ENCODE peak calls at places on chromosomes 1 and 21, in nine cellular contexts. One of them, this sample, is unnamed.
A peak's percentile ranks its signal among the peaks of the same experiment; 100 is the strongest.

GRCh38 chr1:29410476-29410875 is 174.2 kb downstream of the PTPRU start:
- DNase-seq in transverse colon: no peak
- DNase-seq in CD4-positive, alpha-beta memory T cell: no peak
- DNase-seq in IMR-90: no peak
- DNase-seq in tibial artery: no peak
- DNase-seq in ovary: no peak
- DNase-seq in A673: no peak
- DNase-seq in CD8-positive, alpha-beta memory T cell: no peak
- DNase-seq in epithelial cell of proximal tubule: no peak
- DNase-seq in this sample: no peak

GRCh38 chr1:22680736-22681135 is 27.7 kb downstream of the C1QB start:
- DNase-seq in tibial artery: no peak
- DNase-seq in epithelial cell of proximal tubule: no peak
- DNase-seq in CD8-positive, alpha-beta memory T cell: no peak
- DNase-seq in CD4-positive, alpha-beta memory T cell: no peak
- DNase-seq in ovary: no peak
- DNase-seq in transverse colon: peak; percentile 62
- DNase-seq in IMR-90: no peak
- DNase-seq in A673: no peak
- DNase-seq in this sample: no peak

GRCh38 chr1:28751315-28752056 is 14.7 kb downstream of the YTHDF2 start:
- DNase-seq in transverse colon: no peak
- DNase-seq in ovary: no peak
- DNase-seq in CD8-positive, alpha-beta memory T cell: no peak
- DNase-seq in IMR-90: peak; percentile 79
- DNase-seq in CD4-positive, alpha-beta memory T cell: no peak
- DNase-seq in A673: no peak
- DNase-seq in tibial artery: no peak
- DNase-seq in epithelial cell of proximal tubule: no peak
- DNase-seq in this sample: no peak

GRCh38 chr1:154329152-154329521 is 3.8 kb downstream of the ATP8B2 start:
- DNase-seq in tibial artery: no peak
- DNase-seq in ovary: no peak
- DNase-seq in CD8-positive, alpha-beta memory T cell: no peak
- DNase-seq in transverse colon: no peak
- DNase-seq in A673: peak; percentile 82
- DNase-seq in CD4-positive, alpha-beta memory T cell: no peak
- DNase-seq in epithelial cell of proximal tubule: no peak
- DNase-seq in IMR-90: no peak
- DNase-seq in this sample: no peak

GRCh38 chr1:68442822-68443556 is 6.8 kb downstream of the RPE65 start:
- DNase-seq in epithelial cell of proximal tubule: peak; percentile 45
- DNase-seq in tibial artery: no peak
- DNase-seq in A673: peak; percentile 79
- DNase-seq in ovary: no peak
- DNase-seq in IMR-90: peak; percentile 82
- DNase-seq in CD8-positive, alpha-beta memory T cell: no peak
- DNase-seq in CD4-positive, alpha-beta memory T cell: no peak
- DNase-seq in transverse colon: peak; percentile 7
- DNase-seq in this sample: no peak

GRCh38 chr1:77874804-77875445 is 13.5 kb upstream of the NEXN start:
- DNase-seq in IMR-90: peak; percentile 74
- DNase-seq in ovary: no peak
- DNase-seq in tibial artery: no peak
- DNase-seq in epithelial cell of proximal tubule: no peak
- DNase-seq in A673: peak; percentile 21
- DNase-seq in CD4-positive, alpha-beta memory T cell: no peak
- DNase-seq in transverse colon: no peak
- DNase-seq in CD8-positive, alpha-beta memory T cell: no peak
- DNase-seq in this sample: no peak

GRCh38 chr1:230185076-230186001 is 118.3 kb downstream of the GALNT2 start:
- DNase-seq in A673: no peak
- DNase-seq in IMR-90: no peak
- DNase-seq in CD4-positive, alpha-beta memory T cell: no peak
- DNase-seq in tibial artery: no peak
- DNase-seq in CD8-positive, alpha-beta memory T cell: no peak
- DNase-seq in transverse colon: no peak
- DNase-seq in epithelial cell of proximal tubule: no peak
- DNase-seq in ovary: no peak
- DNase-seq in this sample: no peak

GRCh38 chr21:23401278-23401677 is 2206.0 kb downstream of the MRPL39 start:
- DNase-seq in CD8-positive, alpha-beta memory T cell: no peak
- DNase-seq in epithelial cell of proximal tubule: no peak
- DNase-seq in CD4-positive, alpha-beta memory T cell: no peak
- DNase-seq in transverse colon: no peak
- DNase-seq in IMR-90: no peak
- DNase-seq in A673: peak; percentile 45
- DNase-seq in ovary: no peak
- DNase-seq in tibial artery: no peak
- DNase-seq in this sample: no peak

GRCh38 chr1:94614980-94615379 is 73.4 kb upstream of the F3 start:
- DNase-seq in IMR-90: no peak
- DNase-seq in transverse colon: peak; percentile 75
- DNase-seq in epithelial cell of proximal tubule: no peak
- DNase-seq in ovary: no peak
- DNase-seq in A673: no peak
- DNase-seq in CD8-positive, alpha-beta memory T cell: no peak
- DNase-seq in tibial artery: no peak
- DNase-seq in CD4-positive, alpha-beta memory T cell: no peak
- DNase-seq in this sample: no peak

GRCh38 chr1:245161866-245162265 is 7.1 kb downstream of the KIF26B start:
- DNase-seq in epithelial cell of proximal tubule: no peak
- DNase-seq in transverse colon: no peak
- DNase-seq in ovary: no peak
- DNase-seq in CD4-positive, alpha-beta memory T cell: no peak
- DNase-seq in tibial artery: no peak
- DNase-seq in A673: no peak
- DNase-seq in IMR-90: no peak
- DNase-seq in CD8-positive, alpha-beta memory T cell: no peak
- DNase-seq in this sample: no peak

GRCh38 chr1:221494670-221495069 is 247.2 kb downstream of the DUSP10 start:
- DNase-seq in tibial artery: no peak
- DNase-seq in epithelial cell of proximal tubule: peak; percentile 40
- DNase-seq in ovary: no peak
- DNase-seq in CD4-positive, alpha-beta memory T cell: no peak
- DNase-seq in CD8-positive, alpha-beta memory T cell: no peak
- DNase-seq in IMR-90: peak; percentile 21
- DNase-seq in A673: no peak
- DNase-seq in transverse colon: no peak
- DNase-seq in this sample: no peak
- H3K4me3 ChIP-seq in tibial artery: no peak overlapping the region
- H3K4me3 ChIP-seq in epithelial cell of proximal tubule: no peak overlapping the region
- H3K4me3 ChIP-seq in ovary: no peak overlapping the region
- H3K4me3 ChIP-seq in CD4-positive, alpha-beta memory T cell: no peak overlapping the region
- H3K4me3 ChIP-seq in CD8-positive, alpha-beta memory T cell: no peak overlapping the region
- H3K4me3 ChIP-seq in IMR-90: no peak overlapping the region
- H3K4me3 ChIP-seq in A673: no peak overlapping the region
- H3K4me3 ChIP-seq in transverse colon: no peak overlapping the region
- H3K4me3 ChIP-seq in this sample: no peak overlapping the region

GRCh38 chr1:117174851-117175250 is 35.9 kb downstream of the VTCN1 start:
- DNase-seq in CD8-positive, alpha-beta memory T cell: no peak
- DNase-seq in IMR-90: no peak
- DNase-seq in ovary: no peak
- DNase-seq in epithelial cell of proximal tubule: no peak
- DNase-seq in tibial artery: no peak
- DNase-seq in transverse colon: no peak
- DNase-seq in A673: no peak
- DNase-seq in CD4-positive, alpha-beta memory T cell: no peak
- DNase-seq in this sample: no peak

GRCh38 chr1:117178756-117179155 is 32.0 kb downstream of the VTCN1 start:
- DNase-seq in tibial artery: no peak
- DNase-seq in IMR-90: no peak
- DNase-seq in ovary: no peak
- DNase-seq in CD4-positive, alpha-beta memory T cell: no peak
- DNase-seq in CD8-positive, alpha-beta memory T cell: no peak
- DNase-seq in epithelial cell of proximal tubule: no peak
- DNase-seq in A673: no peak
- DNase-seq in transverse colon: no peak
- DNase-seq in this sample: no peak

GRCh38 chr1:117176579-117176978 is 34.1 kb downstream of the VTCN1 start:
- DNase-seq in CD4-positive, alpha-beta memory T cell: no peak
- DNase-seq in A673: no peak
- DNase-seq in tibial artery: no peak
- DNase-seq in IMR-90: peak; percentile 29
- DNase-seq in ovary: no peak
- DNase-seq in transverse colon: no peak
- DNase-seq in CD8-positive, alpha-beta memory T cell: no peak
- DNase-seq in epithelial cell of proximal tubule: no peak
- DNase-seq in this sample: no peak

GRCh38 chr1:117179471-117179870 is 31.3 kb downstream of the VTCN1 start:
- DNase-seq in CD8-positive, alpha-beta memory T cell: no peak
- DNase-seq in epithelial cell of proximal tubule: no peak
- DNase-seq in ovary: no peak
- DNase-seq in tibial artery: no peak
- DNase-seq in IMR-90: no peak
- DNase-seq in transverse colon: no peak
- DNase-seq in CD4-positive, alpha-beta memory T cell: no peak
- DNase-seq in A673: no peak
- DNase-seq in this sample: no peak

DNA sequence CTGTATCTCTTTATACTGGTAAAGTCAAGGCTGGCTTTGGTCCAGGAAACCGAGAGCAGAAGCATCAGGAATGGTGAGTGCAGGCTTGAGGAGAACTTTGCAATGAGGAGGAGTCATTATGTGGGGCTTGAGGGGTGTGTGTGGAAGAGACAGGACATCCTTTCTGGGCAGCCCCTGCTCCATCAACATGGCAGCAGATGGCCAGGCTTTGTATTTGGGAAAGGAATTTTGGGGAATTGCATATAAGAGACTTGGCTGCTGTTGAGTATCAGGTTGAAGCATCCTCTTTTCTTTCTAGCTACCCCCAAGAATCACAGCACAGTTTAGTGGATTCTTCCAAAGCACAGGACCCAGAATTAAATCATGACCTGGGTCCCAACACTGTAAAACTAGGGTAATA is 33.4 kb downstream of the VTCN1 start:
- DNase-seq in A673: no peak
- DNase-seq in CD4-positive, alpha-beta memory T cell: no peak
- DNase-seq in IMR-90: no peak
- DNase-seq in tibial artery: no peak
- DNase-seq in epithelial cell of proximal tubule: no peak
- DNase-seq in ovary: no peak
- DNase-seq in transverse colon: no peak
- DNase-seq in CD8-positive, alpha-beta memory T cell: no peak
- DNase-seq in this sample: no peak
- H3K4me3 ChIP-seq in A673: no peak overlapping the region
- H3K4me3 ChIP-seq in CD4-positive, alpha-beta memory T cell: no peak overlapping the region
- H3K4me3 ChIP-seq in IMR-90: no peak overlapping the region
- H3K4me3 ChIP-seq in tibial artery: no peak overlapping the region
- H3K4me3 ChIP-seq in epithelial cell of proximal tubule: no peak overlapping the region
- H3K4me3 ChIP-seq in ovary: no peak overlapping the region
- H3K4me3 ChIP-seq in transverse colon: no peak overlapping the region
- H3K4me3 ChIP-seq in CD8-positive, alpha-beta memory T cell: no peak overlapping the region
- H3K4me3 ChIP-seq in this sample: no peak overlapping the region

GRCh38 chr21:46099476-46099875 is 1.6 kb downstream of the COL6A2 start:
- DNase-seq in tibial artery: peak; percentile 75
- DNase-seq in CD8-positive, alpha-beta memory T cell: no peak
- DNase-seq in IMR-90: peak; percentile 34
- DNase-seq in epithelial cell of proximal tubule: no peak
- DNase-seq in transverse colon: peak; percentile 45
- DNase-seq in A673: no peak
- DNase-seq in CD4-positive, alpha-beta memory T cell: no peak
- DNase-seq in ovary: peak; percentile 70
- DNase-seq in this sample: no peak

GRCh38 chr21:46097826-46098286 is at the start of gene COL6A2:
- DNase-seq in CD8-positive, alpha-beta memory T cell: peak; percentile 29
- DNase-seq in A673: peak; percentile 54
- DNase-seq in tibial artery: peak; percentile 88
- DNase-seq in epithelial cell of proximal tubule: no peak
- DNase-seq in IMR-90: peak; percentile 71
- DNase-seq in ovary: peak; percentile 89
- DNase-seq in CD4-positive, alpha-beta memory T cell: peak; percentile 27
- DNase-seq in transverse colon: peak; percentile 52
- DNase-seq in this sample: peak; percentile 67

GRCh38 chr21:46100426-46100825 is 2.5 kb downstream of the COL6A2 start:
- DNase-seq in IMR-90: peak; percentile 64
- DNase-seq in epithelial cell of proximal tubule: no peak
- DNase-seq in CD8-positive, alpha-beta memory T cell: no peak
- DNase-seq in transverse colon: peak; percentile 6
- DNase-seq in CD4-positive, alpha-beta memory T cell: no peak
- DNase-seq in A673: no peak
- DNase-seq in ovary: peak; percentile 29
- DNase-seq in tibial artery: no peak
- DNase-seq in this sample: no peak

GRCh38 chr21:46098303-46099141 is 610 bp downstream of the COL6A2 start:
- DNase-seq in IMR-90: no peak
- DNase-seq in CD8-positive, alpha-beta memory T cell: no peak
- DNase-seq in A673: no peak
- DNase-seq in transverse colon: peak; percentile 10
- DNase-seq in tibial artery: peak; percentile 70
- DNase-seq in CD4-positive, alpha-beta memory T cell: no peak
- DNase-seq in epithelial cell of proximal tubule: no peak
- DNase-seq in ovary: peak; percentile 67
- DNase-seq in this sample: peak; percentile 8

GRCh38 chr21:46100020-46100419 is 2.1 kb downstream of the COL6A2 start:
- DNase-seq in IMR-90: no peak
- DNase-seq in CD4-positive, alpha-beta memory T cell: no peak
- DNase-seq in transverse colon: no peak
- DNase-seq in ovary: peak; percentile 35
- DNase-seq in A673: no peak
- DNase-seq in epithelial cell of proximal tubule: no peak
- DNase-seq in CD8-positive, alpha-beta memory T cell: no peak
- DNase-seq in tibial artery: peak; percentile 62
- DNase-seq in this sample: no peak
- H3K4me3 ChIP-seq in IMR-90: peak overlapping the region; percentile 97
- H3K4me3 ChIP-seq in CD4-positive, alpha-beta memory T cell: no peak overlapping the region
- H3K4me3 ChIP-seq in transverse colon: peak overlapping the region; percentile 57
- H3K4me3 ChIP-seq in ovary: peak overlapping the region; percentile 76
- H3K4me3 ChIP-seq in A673: no peak overlapping the region
- H3K4me3 ChIP-seq in epithelial cell of proximal tubule: no peak overlapping the region
- H3K4me3 ChIP-seq in CD8-positive, alpha-beta memory T cell: no peak overlapping the region
- H3K4me3 ChIP-seq in tibial artery: peak overlapping the region; percentile 82
- H3K4me3 ChIP-seq in this sample: no peak overlapping the region

GRCh38 chr1:31771891-31772668 is 7.9 kb upstream of the ADGRB2 start:
- DNase-seq in CD8-positive, alpha-beta memory T cell: no peak
- DNase-seq in IMR-90: peak; percentile 27
- DNase-seq in transverse colon: no peak
- DNase-seq in tibial artery: no peak
- DNase-seq in epithelial cell of proximal tubule: no peak
- DNase-seq in A673: no peak
- DNase-seq in ovary: no peak
- DNase-seq in CD4-positive, alpha-beta memory T cell: peak; percentile 35
- DNase-seq in this sample: peak; percentile 46

GRCh38 chr1:31775170-31775569 is 11.0 kb upstream of the ADGRB2 start:
- DNase-seq in transverse colon: no peak
- DNase-seq in IMR-90: no peak
- DNase-seq in A673: no peak
- DNase-seq in tibial artery: no peak
- DNase-seq in ovary: no peak
- DNase-seq in CD4-positive, alpha-beta memory T cell: no peak
- DNase-seq in CD8-positive, alpha-beta memory T cell: no peak
- DNase-seq in epithelial cell of proximal tubule: no peak
- DNase-seq in this sample: no peak

GRCh38 chr1:31769720-31770390 is 5.7 kb upstream of the ADGRB2 start:
- DNase-seq in CD8-positive, alpha-beta memory T cell: no peak
- DNase-seq in transverse colon: no peak
- DNase-seq in CD4-positive, alpha-beta memory T cell: no peak
- DNase-seq in tibial artery: no peak
- DNase-seq in ovary: no peak
- DNase-seq in IMR-90: no peak
- DNase-seq in A673: no peak
- DNase-seq in epithelial cell of proximal tubule: no peak
- DNase-seq in this sample: no peak

GRCh38 chr1:31773861-31774260 is 9.7 kb upstream of the ADGRB2 start:
- DNase-seq in IMR-90: no peak
- DNase-seq in A673: no peak
- DNase-seq in ovary: no peak
- DNase-seq in transverse colon: no peak
- DNase-seq in CD8-positive, alpha-beta memory T cell: no peak
- DNase-seq in epithelial cell of proximal tubule: no peak
- DNase-seq in tibial artery: no peak
- DNase-seq in CD4-positive, alpha-beta memory T cell: no peak
- DNase-seq in this sample: no peak

GRCh38 chr1:31772669-31773248 is 8.6 kb upstream of the ADGRB2 start:
- DNase-seq in ovary: no peak
- DNase-seq in CD8-positive, alpha-beta memory T cell: no peak
- DNase-seq in A673: no peak
- DNase-seq in CD4-positive, alpha-beta memory T cell: no peak
- DNase-seq in IMR-90: no peak
- DNase-seq in epithelial cell of proximal tubule: no peak
- DNase-seq in transverse colon: no peak
- DNase-seq in tibial artery: no peak
- DNase-seq in this sample: no peak
- H3K4me3 ChIP-seq in ovary: no peak overlapping the region
- H3K4me3 ChIP-seq in CD8-positive, alpha-beta memory T cell: peak overlapping the region; percentile 64
- H3K4me3 ChIP-seq in A673: no peak overlapping the region
- H3K4me3 ChIP-seq in CD4-positive, alpha-beta memory T cell: peak overlapping the region; percentile 48
- H3K4me3 ChIP-seq in IMR-90: no peak overlapping the region
- H3K4me3 ChIP-seq in epithelial cell of proximal tubule: no peak overlapping the region
- H3K4me3 ChIP-seq in transverse colon: no peak overlapping the region
- H3K4me3 ChIP-seq in tibial artery: no peak overlapping the region
- H3K4me3 ChIP-seq in this sample: peak overlapping the region; percentile 60